ENCODE peak calls at places on chromosomes 1 and 21, in five cellular contexts. P, H, T, M and S are unnamed samples.

GRCh38 chr1:91777630-91778300 is 108.2 kb downstream of the TGFBR3 start:
- DNase-seq in P (no peak), H (no peak), T (no peak), M (no peak), S (no peak)

GRCh38 chr1:117695796-117696505 is 90.1 kb downstream of the TENT5C start:
- DNase-seq in P (no peak), H (peak), T (no peak), M (no peak), S (peak)

GRCh38 chr1:234987415-234988159 is 141.1 kb downstream of the TOMM20 start:
- DNase-seq in P (peak), H (no peak), T (peak), M (no peak), S (peak)

GRCh38 chr1:103584537-103584936 is 13.1 kb downstream of the AMY2B start:
- DNase-seq in P (no peak), H (no peak), T (no peak), M (no peak), S (no peak)

GRCh38 chr1:228366851-228367741 is 39.5 kb downstream of the TRIM11 start:
- DNase-seq in P (no peak), H (no peak), T (no peak), M (no peak), S (no peak)

GRCh38 chr1:10456079-10456478 is 6.2 kb downstream of the CORT start:
- DNase-seq in P (no peak), H (no peak), T (no peak), M (no peak), S (peak)

GRCh38 chr1:199046618-199047017 is 407.8 kb downstream of the PTPRC start:
- DNase-seq in P (no peak), H (no peak), T (no peak), M (no peak), S (no peak)

GRCh38 chr1:115654663-115655306 is 13.0 kb downstream of the VANGL1 start:
- DNase-seq in P (no peak), H (peak), T (no peak), M (no peak), S (peak)

DNA sequence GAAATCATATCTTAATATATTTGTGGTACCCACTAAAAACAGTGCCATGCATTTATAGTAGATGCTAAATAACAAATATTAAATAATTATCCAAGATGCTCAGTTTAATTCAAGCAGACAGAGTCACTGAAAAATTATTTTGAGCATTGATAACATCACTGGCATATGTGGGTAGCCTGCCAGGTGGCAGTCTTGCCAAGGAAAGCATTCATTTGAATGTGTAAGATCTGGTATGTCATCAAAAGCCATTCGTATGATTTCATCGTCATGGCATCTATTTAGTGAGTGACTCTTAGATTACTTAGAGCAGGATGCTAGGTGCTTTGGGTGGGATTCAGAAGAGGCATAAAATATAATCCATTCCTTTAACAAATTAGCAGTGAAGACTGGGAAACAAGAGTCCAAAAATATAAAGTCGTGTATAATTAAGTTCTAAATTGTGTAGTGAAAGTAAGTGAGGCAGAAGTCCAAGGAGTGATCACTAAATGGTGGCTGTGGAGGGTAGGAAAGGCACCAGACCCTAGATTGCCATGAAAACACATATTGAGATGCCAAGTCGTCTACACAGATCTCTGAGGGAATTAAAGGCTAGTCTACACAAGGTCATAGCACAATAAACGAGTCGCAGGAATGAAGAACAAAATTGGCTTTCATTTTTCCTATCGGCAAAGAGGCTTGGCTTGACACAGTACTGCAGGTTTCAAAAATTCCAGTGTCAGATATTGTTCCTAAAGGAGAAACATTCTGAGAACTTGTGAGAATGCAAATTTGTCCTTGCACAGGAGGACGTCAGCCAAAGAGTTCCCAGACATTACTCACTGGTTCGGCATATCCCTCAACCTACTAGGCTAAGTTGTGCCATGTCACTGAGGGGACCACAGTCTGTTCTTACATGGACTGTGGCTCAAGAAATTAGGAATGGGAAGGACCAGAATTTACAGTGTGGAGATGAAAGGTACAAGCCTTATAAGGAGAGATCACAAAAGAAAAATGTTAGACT is 130.8 kb downstream of the LYPLAL1 start:
- DNase-seq in P (peak), H (no peak), T (no peak), M (no peak), S (no peak)
- H3K4me3 ChIP-seq in P (no peak), H (no peak), T (no peak), M (no peak), S (no peak)

GRCh38 chr1:191498825-191499224 is 659.4 kb upstream of the RGS18 start:
- DNase-seq in P (no peak), H (no peak), T (no peak), M (no peak), S (no peak)

GRCh38 chr1:191495040-191495439 is 663.2 kb upstream of the RGS18 start:
- DNase-seq in P (no peak), H (no peak), T (no peak), M (no peak), S (no peak)

GRCh38 chr1:191498318-191498717 is 659.9 kb upstream of the RGS18 start:
- DNase-seq in P (no peak), H (peak), T (no peak), M (no peak), S (no peak)
- TF ChIP-seq JUNB in P (no peak), H (no peak), T (no peak), M (no peak), S (no peak)

GRCh38 chr1:153565529-153566374 is at the start of gene S100A2:
- DNase-seq in P (peak), H (no peak), T (peak), M (peak), S (no peak)
- H3K4me3 ChIP-seq in P (peak), H (no peak), T (peak), M (no peak), S (peak)

DNA sequence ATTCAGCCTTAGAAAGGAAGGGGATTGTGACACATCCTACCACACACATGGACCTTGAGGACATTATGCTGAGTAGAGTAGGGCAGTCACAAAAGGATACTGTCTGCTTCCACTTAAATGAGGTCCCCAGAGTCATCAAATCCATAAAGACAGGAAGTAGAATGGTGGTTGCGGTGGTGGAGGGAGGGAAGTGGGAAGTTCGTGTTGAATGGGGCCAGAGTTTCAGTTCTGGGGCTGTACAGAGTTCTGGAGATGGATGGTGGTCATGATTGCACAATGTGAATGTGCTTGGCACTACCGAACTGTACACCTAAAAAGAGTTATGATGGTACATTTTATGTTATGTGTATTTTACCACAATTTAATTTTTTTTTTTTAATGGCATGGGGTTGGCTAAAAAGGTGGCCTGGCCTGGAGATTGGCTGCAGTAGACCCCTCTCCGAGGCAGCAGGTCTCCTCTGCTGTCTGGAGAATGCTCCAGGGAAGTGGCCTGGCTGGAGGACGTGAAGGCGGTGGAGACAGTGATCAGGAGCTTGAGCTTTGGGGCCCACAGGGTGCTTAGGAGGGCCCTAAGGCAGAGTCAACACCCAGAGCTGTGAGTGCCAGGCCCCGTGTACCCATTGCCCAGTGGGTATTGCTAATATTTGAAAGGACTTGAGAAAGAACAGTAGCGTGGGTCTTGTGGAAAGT is 30.4 kb downstream of the IFNGR2 start:
- DNase-seq in P (no peak), H (no peak), T (no peak), M (no peak), S (no peak)
- TF ChIP-seq JUNB in P (no peak), H (no peak), T (no peak), M (no peak), S (no peak)

DNA sequence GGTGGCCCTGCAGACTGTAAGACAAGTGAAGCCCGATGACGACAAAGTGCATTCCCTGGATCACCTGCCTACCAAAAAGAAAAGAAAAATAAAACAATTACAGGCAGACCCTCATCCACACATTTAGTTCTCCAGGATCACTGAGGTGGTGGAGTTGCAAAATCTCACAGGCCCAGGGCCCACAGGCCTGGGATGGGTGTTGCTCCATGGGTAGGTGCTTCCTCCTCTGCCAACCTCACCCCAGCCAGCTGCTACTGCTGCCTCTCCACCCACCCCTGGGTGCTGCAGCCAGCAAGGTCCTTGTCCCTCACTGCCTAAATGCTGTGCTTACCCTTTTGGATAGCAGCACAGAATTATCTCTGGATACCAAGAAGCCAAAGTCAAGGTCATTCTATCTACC is 146.4 kb upstream of the GALNT2 start:
- DNase-seq in P (no peak), H (no peak), T (no peak), M (no peak), S (no peak)
- H3K4me3 ChIP-seq in P (no peak), H (no peak), T (no peak), M (no peak), S (no peak)

DNA sequence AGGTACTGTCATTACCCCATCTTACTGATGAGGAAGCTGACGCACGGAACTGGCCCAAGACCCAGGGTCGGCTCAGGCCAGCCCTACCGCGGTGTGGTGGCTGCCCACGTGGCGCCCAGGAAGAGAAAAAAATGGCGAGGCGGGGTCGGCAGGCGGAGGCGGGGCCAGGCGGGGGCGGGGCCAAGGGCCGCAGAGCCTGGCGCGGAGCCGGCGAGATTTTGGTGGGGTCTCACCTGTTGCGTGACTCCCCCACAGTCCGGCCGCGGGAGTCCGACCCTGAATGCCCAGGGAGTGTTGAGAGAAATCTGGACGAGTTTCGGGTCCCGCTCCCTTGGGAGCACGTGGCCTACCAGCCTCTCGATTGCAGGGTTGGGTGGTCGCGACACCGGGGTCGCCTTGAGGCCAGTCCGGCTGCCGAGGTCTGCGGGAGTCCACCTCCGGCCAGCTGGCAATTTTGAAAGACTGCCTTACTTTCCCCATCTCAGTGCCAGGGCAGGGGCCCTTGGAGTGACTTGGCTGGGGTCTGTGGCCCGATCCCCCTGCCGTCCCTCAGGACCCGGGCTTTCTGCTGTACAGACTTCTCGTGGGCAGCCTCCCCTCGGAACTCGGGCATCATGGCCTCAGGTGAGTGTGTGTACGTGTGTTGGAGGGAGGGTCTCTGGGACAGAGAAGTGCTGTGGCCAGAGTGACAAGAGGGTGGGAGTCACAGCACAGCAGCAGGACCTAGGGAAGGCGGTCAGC is at the start of gene AMPD2:
- DNase-seq in P (peak), H (peak), T (peak), M (peak), S (peak)
- TF ChIP-seq JUNB in P (no peak), H (no peak), T (peak), M (no peak), S (no peak)

GRCh38 chr1:147080013-147080661 is 92.1 kb downstream of the PRKAB2 start:
- DNase-seq in P (no peak), H (no peak), T (no peak), M (no peak), S (peak)
- H3K4me3 ChIP-seq in P (no peak), H (no peak), T (no peak), M (no peak), S (peak)